ENCODE peak calls at places on chromosome 19, in six cellular contexts. M is fibroblast of the aortic adventitia, Q is astrocyte of the spinal cord, L is progenitor cell of endocrine pancreas, R is Peyer's patch, A is foreskin keratinocyte. G is an unnamed sample.

GRCh38 chr19:47494211-47494547 is 10.2 kb upstream of the KPTN start:
- DNase-seq in M (no peak), Q (no peak), L (no peak), R (no peak), A (no peak), G (no peak)

GRCh38 chr19:38932425-38933179 is 1.9 kb downstream of the MRPS12 start:
- DNase-seq in M (peak; percentile 44), Q (peak; percentile 32), L (no peak), R (peak; percentile 38), A (no peak), G (no peak)

GRCh38 chr19:51168571-51169282 is 26.6 kb downstream of the SIGLEC7 start:
- DNase-seq in M (no peak), Q (no peak), L (no peak), R (no peak), A (no peak), G (no peak)

GRCh38 chr19:2194513-2195078 is 30.9 kb downstream of the DOT1L start:
- DNase-seq in M (no peak), Q (no peak), L (no peak), R (no peak), A (no peak), G (no peak)

GRCh38 chr19:18676692-18677091 is 6.8 kb upstream of the CRTC1 start:
- DNase-seq in M (no peak), Q (no peak), L (no peak), R (no peak), A (no peak), G (no peak)

GRCh38 chr19:18093439-18094161 is 4.0 kb upstream of the MAST3 start:
- DNase-seq in M (peak; percentile 39), Q (no peak), L (no peak), R (no peak), A (peak; percentile 79), G (no peak)

GRCh38 chr19:35592226-35592625 is 6.3 kb downstream of the PMIS2 start:
- DNase-seq in M (peak; percentile 65), Q (no peak), L (no peak), R (no peak), A (peak; percentile 27), G (peak; percentile 16)

GRCh38 chr19:54420383-54421168 is 5.3 kb downstream of the TTYH1 start:
- DNase-seq in M (no peak), Q (no peak), L (peak; percentile 65), R (no peak), A (no peak), G (peak; percentile 47)

GRCh38 chr19:2663920-2664571 is 38.4 kb downstream of the GNG7 start:
- DNase-seq in M (no peak), Q (no peak), L (no peak), R (peak; percentile 88), A (no peak), G (no peak)

GRCh38 chr19:51365211-51366049 is 758 bp downstream of the ETFB start:
- DNase-seq in M (peak; percentile 55), Q (peak; percentile 42), L (no peak), R (no peak), A (peak; percentile 29), G (no peak)

GRCh38 chr19:50492303-50493052 is 15.8 kb upstream of the GARIN5A start:
- DNase-seq in M (no peak), Q (no peak), L (no peak), R (no peak), A (no peak), G (no peak)

GRCh38 chr19:1102407-1103106 is 1.2 kb upstream of the GPX4 start:
- DNase-seq in M (peak; percentile 100), Q (peak; percentile 99), L (no peak), R (no peak), A (peak; percentile 94), G (no peak)

GRCh38 chr19:52695996-52696395 is 38.8 kb downstream of the ZNF611 start:
- DNase-seq in M (no peak), Q (no peak), L (no peak), R (no peak), A (no peak), G (no peak)

GRCh38 chr19:7926021-7926726 is at the start of gene CTXN1:
- DNase-seq in M (peak; percentile 31), Q (peak; percentile 35), L (peak; percentile 75), R (peak; percentile 67), A (no peak), G (peak; percentile 85)

GRCh38 chr19:13796301-13797057 is 1.2 kb downstream of the ZSWIM4 start:
- DNase-seq in M (peak; percentile 97), Q (peak; percentile 90), L (no peak), R (peak; percentile 36), A (peak; percentile 87), G (no peak)

GRCh38 chr19:17393914-17394313 is at the start of gene CCDC194:
- DNase-seq in M (no peak), Q (no peak), L (no peak), R (no peak), A (no peak), G (no peak)

GRCh38 chr19:6773323-6773931 is 919 bp downstream of the VAV1 start:
- DNase-seq in M (no peak), Q (no peak), L (no peak), R (peak; percentile 86), A (no peak), G (no peak)

GRCh38 chr19:56823956-56824355 is 16.6 kb downstream of the PEG3 start:
- DNase-seq in M (no peak), Q (no peak), L (no peak), R (no peak), A (no peak), G (no peak)

GRCh38 chr19:55245236-55245904 is 13.4 kb downstream of the PPP6R1 start:
- DNase-seq in M (no peak), Q (no peak), L (no peak), R (no peak), A (no peak), G (no peak)

GRCh38 chr19:55673465-55673864 is 1.6 kb upstream of the EPN1 start:
- DNase-seq in M (no peak), Q (no peak), L (no peak), R (no peak), A (no peak), G (no peak)

GRCh38 chr19:48413879-48414623 is 20.6 kb downstream of the GRIN2D start:
- DNase-seq in M (peak; percentile 46), Q (no peak), L (no peak), R (no peak), A (peak; percentile 14), G (no peak)

GRCh38 chr19:15421136-15421535 is 2.3 kb upstream of the AKAP8L start:
- DNase-seq in M (no peak), Q (no peak), L (no peak), R (no peak), A (no peak), G (no peak)
- TF ChIP-seq CTCF in M (no peak), Q (no peak), L (no peak), R (no peak), A (no peak), G (no peak)

GRCh38 chr19:45531349-45531748 is 24.1 kb downstream of the VASP start:
- DNase-seq in M (no peak), Q (no peak), L (no peak), R (no peak), A (no peak), G (no peak)

GRCh38 chr19:45527731-45528130 is 20.5 kb downstream of the VASP start:
- DNase-seq in M (no peak), Q (no peak), L (no peak), R (no peak), A (no peak), G (no peak)

GRCh38 chr19:45526971-45527370 is 19.7 kb downstream of the VASP start:
- DNase-seq in M (no peak), Q (no peak), L (no peak), R (no peak), A (no peak), G (no peak)

GRCh38 chr19:45528149-45528743 is 21.0 kb downstream of the VASP start:
- DNase-seq in M (peak; percentile 45), Q (peak; percentile 44), L (peak; percentile 28), R (no peak), A (peak; percentile 94), G (peak; percentile 22)

DNA sequence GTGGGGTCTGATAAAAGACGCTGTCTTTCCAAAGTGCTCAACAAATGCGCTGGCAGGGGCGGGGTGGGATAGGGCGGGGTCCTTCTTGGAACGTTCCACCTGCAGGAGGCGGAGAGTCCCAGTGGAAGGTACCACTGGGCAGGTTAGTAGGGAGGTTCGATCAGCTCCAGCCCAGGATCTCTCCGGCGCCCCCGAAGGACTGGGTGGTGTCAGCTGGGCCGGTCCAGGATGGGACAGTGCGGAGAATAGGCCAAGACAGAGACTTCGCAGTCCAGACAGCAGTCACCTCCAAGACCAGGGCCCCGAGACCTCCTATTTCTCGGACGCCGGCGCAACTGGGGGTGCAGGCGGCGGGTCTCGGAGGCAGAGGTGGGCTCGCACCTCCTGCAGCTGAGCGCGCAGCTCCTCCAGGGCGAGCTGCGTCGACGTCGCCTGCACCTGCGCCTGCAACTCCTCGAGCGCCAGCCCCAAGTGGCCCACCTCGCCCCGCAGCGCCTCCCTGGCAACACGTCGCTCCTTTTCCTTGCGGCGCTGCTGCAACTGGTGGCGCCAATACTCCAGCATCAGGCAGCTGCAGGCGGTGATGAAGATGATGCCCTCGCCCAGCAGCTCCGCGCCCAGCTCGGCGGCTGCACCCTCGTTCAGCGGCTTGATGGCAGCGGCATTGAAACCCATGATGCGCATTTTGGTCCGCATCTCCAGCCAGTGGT is 21.6 kb downstream of the VASP start:
- DNase-seq in M (no peak), Q (peak; percentile 43), L (peak; percentile 49), R (no peak), A (peak; percentile 88), G (peak; percentile 34)
- TF ChIP-seq CTCF in M (no peak), Q (no peak), L (no peak), R (peak; percentile 2), A (peak; percentile 55), G (no peak)

GRCh38 chr19:10812196-10812595 is 23.8 kb downstream of the TMED1 start:
- DNase-seq in M (no peak), Q (no peak), L (no peak), R (no peak), A (no peak), G (no peak)

GRCh38 chr19:10809693-10810285 is 26.2 kb downstream of the TMED1 start:
- DNase-seq in M (no peak), Q (no peak), L (no peak), R (no peak), A (no peak), G (no peak)

GRCh38 chr19:10808937-10809655 is 26.9 kb downstream of the TMED1 start:
- DNase-seq in M (peak; percentile 43), Q (peak; percentile 82), L (no peak), R (no peak), A (peak; percentile 79), G (no peak)

GRCh38 chr19:10812902-10813404 is 23.1 kb downstream of the TMED1 start:
- DNase-seq in M (peak; percentile 92), Q (peak; percentile 91), L (no peak), R (no peak), A (peak; percentile 50), G (no peak)

GRCh38 chr19:10811391-10812111 is 24.5 kb downstream of the TMED1 start:
- DNase-seq in M (no peak), Q (no peak), L (no peak), R (no peak), A (no peak), G (no peak)
- TF ChIP-seq CTCF in M (no peak), Q (no peak), L (no peak), R (no peak), A (no peak), G (no peak)

DNA sequence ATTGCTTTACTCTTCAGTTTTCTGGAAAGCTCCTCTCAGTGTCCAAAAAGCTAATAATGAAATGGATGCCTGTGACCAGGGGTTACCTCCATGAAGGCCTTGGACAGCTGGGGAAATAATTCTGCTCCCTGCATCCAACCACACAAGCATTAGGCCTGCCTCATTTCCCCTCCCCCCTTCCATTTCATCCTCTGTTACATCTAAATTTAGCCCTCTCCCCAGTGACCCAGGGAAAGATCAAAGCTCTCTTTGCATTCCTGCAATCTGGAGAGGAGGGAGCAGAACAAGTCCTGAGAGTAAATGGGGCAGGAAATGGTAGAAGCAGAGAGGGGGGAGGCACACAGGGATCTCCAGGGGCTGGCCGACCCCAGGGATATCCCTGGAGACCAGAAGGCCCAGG is 452.7 kb downstream of the TSHZ3 start:
- DNase-seq in M (no peak), Q (no peak), L (no peak), R (no peak), A (no peak), G (no peak)
- TF ChIP-seq CTCF in M (no peak), Q (no peak), L (no peak), R (no peak), A (no peak), G (no peak)

G was measured in endothelial cell.